ENCODE peak calls at places on chromosomes 16 and 17, in five cellular contexts. One of them, this sample, is unnamed.

GRCh38 chr17:39576187-39576586 is 31.5 kb downstream of the NEUROD2 start:
- DNase-seq in HEK293T: peak
- DNase-seq in A673: peak
- DNase-seq in GM10248: no peak
- DNase-seq in activated CD8-positive, alpha-beta memory T cell treated with anti-CD3 and anti-CD28 coated beads for 4 hours: no peak
- DNase-seq in this sample: no peak

GRCh38 chr17:18139949-18140348 is 31.4 kb downstream of the MYO15A start:
- DNase-seq in HEK293T: no peak
- DNase-seq in A673: no peak
- DNase-seq in GM10248: peak
- DNase-seq in activated CD8-positive, alpha-beta memory T cell treated with anti-CD3 and anti-CD28 coated beads for 4 hours: no peak
- DNase-seq in this sample: peak

GRCh38 chr17:68379692-68380677 is 77.3 kb downstream of the WIPI1 start:
- DNase-seq in HEK293T: no peak
- DNase-seq in A673: no peak
- DNase-seq in GM10248: no peak
- DNase-seq in activated CD8-positive, alpha-beta memory T cell treated with anti-CD3 and anti-CD28 coated beads for 4 hours: no peak
- DNase-seq in this sample: no peak

GRCh38 chr17:46002311-46002972 is 3.4 kb downstream of the STH start:
- DNase-seq in HEK293T: peak
- DNase-seq in A673: peak
- DNase-seq in GM10248: peak
- DNase-seq in activated CD8-positive, alpha-beta memory T cell treated with anti-CD3 and anti-CD28 coated beads for 4 hours: peak
- DNase-seq in this sample: peak

GRCh38 chr17:43766413-43767052 is 7.9 kb upstream of the SOST start:
- DNase-seq in HEK293T: peak
- DNase-seq in A673: peak
- DNase-seq in GM10248: no peak
- DNase-seq in activated CD8-positive, alpha-beta memory T cell treated with anti-CD3 and anti-CD28 coated beads for 4 hours: no peak
- DNase-seq in this sample: peak

GRCh38 chr16:8847623-8848022 is 21.2 kb downstream of the CARHSP1 start:
- DNase-seq in HEK293T: no peak
- DNase-seq in A673: no peak
- DNase-seq in GM10248: peak
- DNase-seq in activated CD8-positive, alpha-beta memory T cell treated with anti-CD3 and anti-CD28 coated beads for 4 hours: no peak
- DNase-seq in this sample: no peak

GRCh38 chr17:79404136-79404911 is 206.5 kb downstream of the RBFOX3 start:
- DNase-seq in HEK293T: no peak
- DNase-seq in A673: no peak
- DNase-seq in GM10248: no peak
- DNase-seq in activated CD8-positive, alpha-beta memory T cell treated with anti-CD3 and anti-CD28 coated beads for 4 hours: no peak
- DNase-seq in this sample: no peak

GRCh38 chr17:48878920-48879898 is 13.4 kb upstream of the ATP5MC1 start:
- DNase-seq in HEK293T: peak
- DNase-seq in A673: peak
- DNase-seq in GM10248: peak
- DNase-seq in activated CD8-positive, alpha-beta memory T cell treated with anti-CD3 and anti-CD28 coated beads for 4 hours: peak
- DNase-seq in this sample: peak

GRCh38 chr17:29855686-29856085 is 74.3 kb downstream of the SSH2 start:
- DNase-seq in HEK293T: no peak
- DNase-seq in A673: peak
- DNase-seq in GM10248: no peak
- DNase-seq in activated CD8-positive, alpha-beta memory T cell treated with anti-CD3 and anti-CD28 coated beads for 4 hours: no peak
- DNase-seq in this sample: no peak

GRCh38 chr16:88798772-88799455 is 4.7 kb upstream of the CDT1 start:
- DNase-seq in HEK293T: no peak
- DNase-seq in A673: no peak
- DNase-seq in GM10248: no peak
- DNase-seq in activated CD8-positive, alpha-beta memory T cell treated with anti-CD3 and anti-CD28 coated beads for 4 hours: no peak
- DNase-seq in this sample: no peak

GRCh38 chr17:20896153-20896649 is 146.6 kb downstream of the USP22 start:
- DNase-seq in HEK293T: no peak
- DNase-seq in A673: peak
- DNase-seq in GM10248: peak
- DNase-seq in activated CD8-positive, alpha-beta memory T cell treated with anti-CD3 and anti-CD28 coated beads for 4 hours: no peak
- DNase-seq in this sample: no peak

GRCh38 chr16:75198135-75198600 is 8.8 kb downstream of the CTRB2 start:
- DNase-seq in HEK293T: no peak
- DNase-seq in A673: peak
- DNase-seq in GM10248: no peak
- DNase-seq in activated CD8-positive, alpha-beta memory T cell treated with anti-CD3 and anti-CD28 coated beads for 4 hours: no peak
- DNase-seq in this sample: peak

This sample was measured in K562.